ENCODE peak calls at places on chromosomes 16 and 17, in five cellular contexts. M, N, A, T and R are unnamed samples.

GRCh38 chr16:58518083-58518979 is 3.0 kb downstream of the SETD6 start:
- DNase-seq in M (no peak), N (no peak), A (no peak), T (no peak), R (no peak)

GRCh38 chr16:12027091-12027490 is 50.6 kb downstream of the SNX29 start:
- DNase-seq in M (no peak), N (peak; percentile 71), A (no peak), T (no peak), R (peak; percentile 87)

GRCh38 chr17:6428207-6428965 is 6.5 kb downstream of the AIPL1 start:
- DNase-seq in M (no peak), N (no peak), A (no peak), T (no peak), R (no peak)

GRCh38 chr17:82570282-82570681 is 50.8 kb downstream of the FOXK2 start:
- DNase-seq in M (no peak), N (no peak), A (no peak), T (no peak), R (no peak)

GRCh38 chr16:52812945-52813556 is 239.6 kb downstream of the CHD9NB start:
- DNase-seq in M (peak; percentile 26), N (peak; percentile 56), A (no peak), T (no peak), R (no peak)

GRCh38 chr17:17580662-17581470 is 10.6 kb downstream of the PEMT start:
- DNase-seq in M (peak; percentile 34), N (no peak), A (peak; percentile 68), T (no peak), R (no peak)

GRCh38 chr17:72518810-72519597 is 398.2 kb downstream of the SOX9 start:
- DNase-seq in M (no peak), N (peak; percentile 11), A (no peak), T (peak; percentile 76), R (no peak)

GRCh38 chr16:86018487-86018886 is 119.5 kb downstream of the IRF8 start:
- DNase-seq in M (no peak), N (no peak), A (peak; percentile 50), T (no peak), R (peak; percentile 10)

GRCh38 chr16:48081656-48082055 is 74.1 kb downstream of the ABCC12 start:
- DNase-seq in M (peak; percentile 84), N (no peak), A (no peak), T (no peak), R (no peak)

GRCh38 chr16:88398170-88398873 is 15.6 kb downstream of the ZNF469 start:
- DNase-seq in M (no peak), N (no peak), A (no peak), T (no peak), R (no peak)

GRCh38 chr16:29007865-29008593 is 23.2 kb downstream of the LAT start:
- DNase-seq in M (peak; percentile 83), N (no peak), A (no peak), T (no peak), R (no peak)

GRCh38 chr17:61462734-61463067 is 10.5 kb downstream of the TBX4 start:
- DNase-seq in M (no peak), N (no peak), A (peak; percentile 37), T (no peak), R (no peak)

GRCh38 chr16:14131774-14132695 is 60.9 kb downstream of the MRTFB start:
- DNase-seq in M (no peak), N (no peak), A (no peak), T (no peak), R (no peak)

GRCh38 chr16:89484923-89485679 is 5.3 kb downstream of the ANKRD11 start:
- DNase-seq in M (no peak), N (no peak), A (no peak), T (no peak), R (no peak)

GRCh38 chr16:50831751-50832150 is 89.9 kb downstream of the CYLD start:
- DNase-seq in M (no peak), N (no peak), A (peak; percentile 25), T (no peak), R (no peak)

GRCh38 chr16:83952940-83953795 is at the start of gene OSGIN1:
- DNase-seq in M (peak; percentile 94), N (peak; percentile 96), A (peak; percentile 97), T (peak; percentile 96), R (peak; percentile 95)

GRCh38 chr17:75712480-75712879 is 8.8 kb upstream of the ITGB4 start:
- DNase-seq in M (no peak), N (no peak), A (no peak), T (no peak), R (no peak)

GRCh38 chr17:67238976-67239375 is 6.0 kb downstream of the HELZ start:
- DNase-seq in M (no peak), N (peak; percentile 13), A (no peak), T (no peak), R (no peak)

GRCh38 chr16:27906883-27907282 is 156.6 kb downstream of the GSG1L start:
- DNase-seq in M (no peak), N (no peak), A (no peak), T (no peak), R (no peak)

GRCh38 chr17:57068222-57068658 is 16.8 kb upstream of the AKAP1 start:
- DNase-seq in M (no peak), N (no peak), A (no peak), T (no peak), R (no peak)

GRCh38 chr16:11251525-11252481 is 4.2 kb downstream of the SOCS1 start:
- DNase-seq in M (no peak), N (no peak), A (no peak), T (peak; percentile 42), R (no peak)

GRCh38 chr17:4901648-4902344 is 1.1 kb downstream of the CHRNE start:
- DNase-seq in M (no peak), N (no peak), A (peak; percentile 79), T (no peak), R (no peak)

GRCh38 chr17:51012538-51012937 is 108.1 kb downstream of the SPAG9 start:
- DNase-seq in M (no peak), N (no peak), A (no peak), T (no peak), R (no peak)

GRCh38 chr17:37239690-37240344 is 136.0 kb upstream of the C17orf78 start:
- DNase-seq in M (peak; percentile 31), N (no peak), A (no peak), T (no peak), R (no peak)

GRCh38 chr16:78323315-78323714 is 223.9 kb downstream of the WWOX start:
- DNase-seq in M (no peak), N (no peak), A (no peak), T (no peak), R (no peak)

GRCh38 chr17:75295220-75296158 is 6.3 kb upstream of the SLC25A19 start:
- DNase-seq in M (no peak), N (no peak), A (no peak), T (no peak), R (no peak)

GRCh38 chr17:7281953-7282751 is 634 bp downstream of the SLC2A4 start:
- DNase-seq in M (no peak), N (no peak), A (no peak), T (no peak), R (no peak)